ENCODE peak calls at places on chromosomes 6 and 20, in six cellular contexts. One of them, this sample, is unnamed.

GRCh38 chr20:59701236-59701635 is 96.9 kb downstream of the PHACTR3 start:
- DNase-seq in anterior cingulate cortex: no peak
- DNase-seq in GM13977: no peak
- DNase-seq in cerebellum: peak
- DNase-seq in activated naive CD8-positive, alpha-beta T cell treated with anti-CD3 and anti-CD28 coated beads, Interleukin-2, amount 50 U/mL, for 24 hours: no peak
- DNase-seq in HEK293T: no peak
- DNase-seq in this sample: no peak

GRCh38 chr6:108518714-108519576 is 41.8 kb upstream of the FOXO3 start:
- DNase-seq in anterior cingulate cortex: no peak
- DNase-seq in GM13977: no peak
- DNase-seq in cerebellum: no peak
- DNase-seq in activated naive CD8-positive, alpha-beta T cell treated with anti-CD3 and anti-CD28 coated beads, Interleukin-2, amount 50 U/mL, for 24 hours: no peak
- DNase-seq in HEK293T: peak
- DNase-seq in this sample: peak

GRCh38 chr6:122416825-122417224 is 17.4 kb downstream of the HSF2 start:
- DNase-seq in anterior cingulate cortex: no peak
- DNase-seq in GM13977: no peak
- DNase-seq in cerebellum: no peak
- DNase-seq in activated naive CD8-positive, alpha-beta T cell treated with anti-CD3 and anti-CD28 coated beads, Interleukin-2, amount 50 U/mL, for 24 hours: no peak
- DNase-seq in HEK293T: no peak
- DNase-seq in this sample: no peak

GRCh38 chr20:50559856-50560623 is 49.9 kb downstream of the PTPN1 start:
- DNase-seq in anterior cingulate cortex: no peak
- DNase-seq in GM13977: no peak
- DNase-seq in cerebellum: no peak
- DNase-seq in activated naive CD8-positive, alpha-beta T cell treated with anti-CD3 and anti-CD28 coated beads, Interleukin-2, amount 50 U/mL, for 24 hours: no peak
- DNase-seq in HEK293T: no peak
- DNase-seq in this sample: no peak

GRCh38 chr6:129494099-129494498 is 215.9 kb downstream of the ARHGAP18 start:
- DNase-seq in anterior cingulate cortex: no peak
- DNase-seq in GM13977: no peak
- DNase-seq in cerebellum: no peak
- DNase-seq in activated naive CD8-positive, alpha-beta T cell treated with anti-CD3 and anti-CD28 coated beads, Interleukin-2, amount 50 U/mL, for 24 hours: no peak
- DNase-seq in HEK293T: no peak
- DNase-seq in this sample: no peak

GRCh38 chr6:131858765-131859490 is 51.1 kb downstream of the ENPP1 start:
- DNase-seq in anterior cingulate cortex: no peak
- DNase-seq in GM13977: no peak
- DNase-seq in cerebellum: no peak
- DNase-seq in activated naive CD8-positive, alpha-beta T cell treated with anti-CD3 and anti-CD28 coated beads, Interleukin-2, amount 50 U/mL, for 24 hours: no peak
- DNase-seq in HEK293T: no peak
- DNase-seq in this sample: peak

GRCh38 chr6:16737389-16737788 is 23.9 kb downstream of the ATXN1 start:
- DNase-seq in anterior cingulate cortex: no peak
- DNase-seq in GM13977: no peak
- DNase-seq in cerebellum: no peak
- DNase-seq in activated naive CD8-positive, alpha-beta T cell treated with anti-CD3 and anti-CD28 coated beads, Interleukin-2, amount 50 U/mL, for 24 hours: no peak
- DNase-seq in HEK293T: no peak
- DNase-seq in this sample: peak

GRCh38 chr20:10982692-10983091 is 308.9 kb upstream of the JAG1 start:
- DNase-seq in anterior cingulate cortex: no peak
- DNase-seq in GM13977: no peak
- DNase-seq in cerebellum: no peak
- DNase-seq in activated naive CD8-positive, alpha-beta T cell treated with anti-CD3 and anti-CD28 coated beads, Interleukin-2, amount 50 U/mL, for 24 hours: no peak
- DNase-seq in HEK293T: no peak
- DNase-seq in this sample: peak

GRCh38 chr20:21901470-21902275 is 196.2 kb downstream of the PAX1 start:
- DNase-seq in anterior cingulate cortex: peak
- DNase-seq in GM13977: no peak
- DNase-seq in cerebellum: peak
- DNase-seq in activated naive CD8-positive, alpha-beta T cell treated with anti-CD3 and anti-CD28 coated beads, Interleukin-2, amount 50 U/mL, for 24 hours: no peak
- DNase-seq in HEK293T: no peak
- DNase-seq in this sample: no peak

GRCh38 chr6:48775157-48775556 is 664.2 kb upstream of the PTCHD4 start:
- DNase-seq in anterior cingulate cortex: no peak
- DNase-seq in GM13977: no peak
- DNase-seq in cerebellum: no peak
- DNase-seq in activated naive CD8-positive, alpha-beta T cell treated with anti-CD3 and anti-CD28 coated beads, Interleukin-2, amount 50 U/mL, for 24 hours: no peak
- DNase-seq in HEK293T: no peak
- DNase-seq in this sample: no peak

GRCh38 chr20:16821211-16822089 is 73.3 kb downstream of the OTOR start:
- DNase-seq in anterior cingulate cortex: no peak
- DNase-seq in GM13977: peak
- DNase-seq in cerebellum: no peak
- DNase-seq in activated naive CD8-positive, alpha-beta T cell treated with anti-CD3 and anti-CD28 coated beads, Interleukin-2, amount 50 U/mL, for 24 hours: peak
- DNase-seq in HEK293T: peak
- DNase-seq in this sample: peak

GRCh38 chr6:158382491-158382890 is 70.2 kb downstream of the TULP4 start:
- DNase-seq in anterior cingulate cortex: no peak
- DNase-seq in GM13977: no peak
- DNase-seq in cerebellum: no peak
- DNase-seq in activated naive CD8-positive, alpha-beta T cell treated with anti-CD3 and anti-CD28 coated beads, Interleukin-2, amount 50 U/mL, for 24 hours: no peak
- DNase-seq in HEK293T: no peak
- DNase-seq in this sample: no peak

GRCh38 chr6:17585766-17586502 is 14.2 kb upstream of the FAM8A1 start:
- DNase-seq in anterior cingulate cortex: no peak
- DNase-seq in GM13977: no peak
- DNase-seq in cerebellum: no peak
- DNase-seq in activated naive CD8-positive, alpha-beta T cell treated with anti-CD3 and anti-CD28 coated beads, Interleukin-2, amount 50 U/mL, for 24 hours: no peak
- DNase-seq in HEK293T: peak
- DNase-seq in this sample: peak